ENCODE peak calls at places on chromosome X, in four cellular contexts. M is GM12878, C is HepG2, G is K562. R is an unnamed sample.

GRCh38 chrX:56233682-56234081 is 1.5 kb downstream of the KLF8 start:
- DNase-seq in M (peak), C (no peak), G (no peak), R (peak)

GRCh38 chrX:26234177-26234576 is 18.2 kb downstream of the MAGEB5 start:
- DNase-seq in G (no peak), C (no peak), M (no peak), R (no peak)

GRCh38 chrX:67780694-67781109 is 236.9 kb downstream of the AR start:
- DNase-seq in M (no peak), C (no peak), G (no peak), R (no peak)

GRCh38 chrX:148385471-148385870 is 114.9 kb upstream of the AFF2 start:
- DNase-seq in C (no peak), M (no peak), G (no peak), R (no peak)

GRCh38 chrX:115226929-115227328 is 7.0 kb downstream of the LRCH2 start:
- DNase-seq in C (peak), M (no peak), G (no peak), R (peak)

GRCh38 chrX:13219990-13220764 is 99.7 kb downstream of the ATXN3L start:
- DNase-seq in M (no peak), G (no peak), C (no peak), R (no peak)

GRCh38 chrX:20913760-20914159 is 460.5 kb upstream of the CNKSR2 start:
- DNase-seq in M (no peak), G (no peak), C (no peak), R (peak)

GRCh38 chrX:15202458-15203177 is 67.3 kb downstream of the ASB9 start:
- DNase-seq in G (no peak), C (no peak), M (peak), R (no peak)

GRCh38 chrX:132218100-132218807 is 993 bp downstream of the RAP2C start:
- DNase-seq in M (peak), G (peak), C (peak), R (peak)

GRCh38 chrX:7372843-7373525 is 225.0 kb upstream of the PUDP start:
- DNase-seq in C (no peak), M (no peak), G (no peak), R (no peak)

GRCh38 chrX:88325634-88326033 is 421.4 kb upstream of the CPXCR1 start:
- DNase-seq in G (no peak), C (no peak), M (no peak), R (no peak)

GRCh38 chrX:38117485-38117884 is 103.2 kb downstream of the SRPX start:
- DNase-seq in C (no peak), M (no peak), G (no peak), R (no peak)

GRCh38 chrX:64186974-64187761 is 18.3 kb downstream of the AMER1 start:
- DNase-seq in M (no peak), C (no peak), G (no peak), R (no peak)

GRCh38 chrX:24023972-24024664 is 2.9 kb downstream of the KLHL15 start:
- DNase-seq in C (no peak), G (no peak), M (no peak), R (no peak)

GRCh38 chrX:65581661-65582339 is 47.2 kb upstream of the LAS1L start:
- DNase-seq in C (peak), M (no peak), G (peak), R (peak)

GRCh38 chrX:4825550-4825949 is 1112.1 kb upstream of the PRKX start:
- DNase-seq in M (no peak), G (no peak), C (no peak), R (no peak)
- TF ChIP-seq ESRRA in M (no peak), G (no peak), C (no peak), R (no peak)

GRCh38 chrX:49249616-49250015 is 14.3 kb downstream of the CCDC22 start:
- DNase-seq in M (no peak), C (no peak), G (no peak), R (no peak)
- TF ChIP-seq SP1 in M (no peak), C (no peak), G (no peak), R (no peak)

GRCh38 chrX:122940199-122940598 is 243.9 kb upstream of the GRIA3 start:
- DNase-seq in G (no peak), C (no peak), M (no peak), R (no peak)
- TF ChIP-seq USF2 in G (no peak), C (no peak), M (no peak), R (no peak)

DNA sequence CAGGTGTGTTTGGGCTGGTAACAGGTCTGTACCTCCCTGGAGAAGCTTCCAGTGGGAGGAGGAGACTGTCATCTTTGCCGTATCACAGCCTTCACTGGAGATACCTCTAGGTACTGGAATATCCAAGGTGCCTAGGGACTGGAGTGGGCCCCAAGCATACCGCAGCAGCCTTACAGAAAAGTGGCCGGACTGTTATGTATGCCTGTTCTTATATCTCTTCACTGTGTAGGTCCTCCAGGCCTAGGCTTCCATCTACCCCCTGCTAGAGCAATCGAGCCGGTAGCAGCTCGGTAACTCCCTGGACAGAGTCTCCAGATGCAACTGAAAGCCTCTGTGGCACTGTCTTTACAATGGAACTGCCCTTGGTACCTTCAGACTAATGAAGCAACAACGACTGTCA is 277.4 kb upstream of the GRIA3 start:
- DNase-seq in C (no peak), G (no peak), M (no peak), R (no peak)
- TF ChIP-seq ESRRA in C (no peak), G (no peak), M (no peak), R (no peak)

GRCh38 chrX:40085086-40085551 is 12.6 kb downstream of the BCOR start:
- DNase-seq in G (no peak), M (no peak), C (no peak), R (no peak)

GRCh38 chrX:40087574-40088298 is 10.0 kb downstream of the BCOR start:
- DNase-seq in G (no peak), C (no peak), M (no peak), R (no peak)

GRCh38 chrX:40088299-40088625 is 9.5 kb downstream of the BCOR start:
- DNase-seq in G (no peak), M (no peak), C (no peak), R (no peak)

GRCh38 chrX:40085714-40086113 is 12.0 kb downstream of the BCOR start:
- DNase-seq in C (no peak), M (no peak), G (no peak), R (no peak)

DNA sequence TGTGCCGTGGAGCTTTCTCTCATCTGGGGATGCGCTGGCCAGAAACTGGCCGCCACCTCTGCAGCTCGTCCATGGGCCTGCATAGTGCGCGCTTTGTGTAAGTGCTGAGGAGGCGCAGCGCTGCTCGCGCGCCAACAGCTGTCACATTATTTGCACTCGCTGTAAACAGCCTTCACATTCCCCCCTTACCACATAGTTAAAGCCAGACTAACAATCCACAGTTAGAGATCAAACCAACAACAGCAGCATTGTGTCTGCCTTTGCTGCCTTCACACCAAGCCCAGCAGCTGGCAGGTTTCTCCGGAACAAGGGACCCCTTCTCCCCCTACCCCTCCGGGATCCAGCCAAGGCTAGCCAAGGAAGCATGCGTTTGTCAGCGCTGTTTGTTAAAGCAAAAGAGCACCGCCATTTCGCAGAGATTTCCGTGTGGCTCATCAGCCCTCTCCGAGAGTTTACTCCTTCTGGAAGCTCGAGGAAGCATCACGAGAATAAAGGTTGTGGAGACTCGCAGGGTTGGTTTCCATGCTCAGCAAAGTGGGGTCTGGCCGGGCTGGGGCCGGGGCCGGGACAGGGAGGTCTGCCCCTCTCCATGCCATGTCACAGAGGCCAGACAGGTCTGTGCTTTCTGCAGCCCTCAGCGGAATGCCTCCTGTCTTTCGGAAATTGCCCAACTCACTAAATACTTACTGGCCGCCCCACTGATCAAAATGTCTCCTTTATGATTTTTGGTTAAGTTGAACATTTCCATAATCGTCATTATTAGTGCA is 11.0 kb downstream of the BCOR start:
- DNase-seq in M (no peak), C (no peak), G (no peak), R (no peak)
- TF ChIP-seq SP1 in M (no peak), C (no peak), G (no peak), R (no peak)